ENCODE peak calls at places on chromosomes 1 and 21, in four cellular contexts. V is activated CD8-positive, alpha-beta T cell treated with anti-CD3 and anti-CD28 coated beads for 36 hours; F is sigmoid colon; T is activated CD4-positive, alpha-beta T cell treated with anti-CD3 and anti-CD28 coated beads for 24 hours. D is an unnamed sample.

GRCh38 chr1:30461640-30462039 is 261.7 kb downstream of the MATN1 start:
- DNase-seq in V (no peak), F (no peak), T (no peak), D (no peak)

GRCh38 chr1:12485231-12486172 is 132.5 kb downstream of the DHRS3 start:
- DNase-seq in V (no peak), F (no peak), T (no peak), D (no peak)

GRCh38 chr1:224199679-224200078 is 16.6 kb downstream of the DEGS1 start:
- DNase-seq in V (no peak), F (no peak), T (no peak), D (no peak)

GRCh38 chr1:114033219-114033706 is 54.0 kb downstream of the OLFML3 start:
- DNase-seq in V (peak), F (no peak), T (no peak), D (peak)

GRCh38 chr1:236156512-236157208 is 14.3 kb downstream of the GPR137B start:
- DNase-seq in V (peak), F (no peak), T (no peak), D (peak)

GRCh38 chr1:30336550-30337426 is 386.6 kb downstream of the MATN1 start:
- DNase-seq in V (no peak), F (no peak), T (no peak), D (no peak)

GRCh38 chr1:109883248-109883955 is 27.2 kb upstream of the CSF1 start:
- DNase-seq in V (no peak), F (peak), T (no peak), D (peak)

GRCh38 chr1:201252833-201253810 is 30.2 kb upstream of the PKP1 start:
- DNase-seq in V (no peak), F (no peak), T (no peak), D (no peak)

GRCh38 chr1:44819594-44820327 is 11.4 kb downstream of the BTBD19 start:
- DNase-seq in V (peak), F (peak), T (peak), D (peak)

GRCh38 chr1:35573198-35573775 is at the start of gene TFAP2E:
- DNase-seq in V (peak), F (no peak), T (no peak), D (no peak)

GRCh38 chr1:86703696-86704455 is 500 bp upstream of the SH3GLB1 start:
- DNase-seq in V (peak), F (peak), T (peak), D (no peak)

GRCh38 chr1:27009601-27010197 is 3.0 kb downstream of the TENT5B start:
- DNase-seq in V (no peak), F (peak), T (no peak), D (no peak)

GRCh38 chr1:54547601-54548388 is at the start of gene ACOT11:
- DNase-seq in V (no peak), F (peak), T (no peak), D (no peak)

GRCh38 chr1:234989479-234990327 is 138.9 kb downstream of the TOMM20 start:
- DNase-seq in V (peak), F (peak), T (no peak), D (no peak)

GRCh38 chr1:14334336-14335176 is 263.9 kb upstream of the KAZN start:
- DNase-seq in V (peak), F (no peak), T (peak), D (no peak)

GRCh38 chr1:201676061-201676644 is 137.2 kb downstream of the NAV1 start:
- DNase-seq in V (no peak), F (peak), T (no peak), D (peak)

GRCh38 chr1:114153621-114154145 is at the start of gene SYT6:
- DNase-seq in V (peak), F (no peak), T (no peak), D (no peak)

GRCh38 chr1:1020000-1020404 is at the start of gene AGRN:
- DNase-seq in V (peak), F (no peak), T (no peak), D (peak)

GRCh38 chr21:30620080-30620479 is 347 bp upstream of the KRTAP20-4 start:
- DNase-seq in V (no peak), F (no peak), T (no peak), D (no peak)

GRCh38 chr1:24966121-24966723 is 36.1 kb upstream of the RUNX3 start:
- DNase-seq in V (peak), F (no peak), T (no peak), D (no peak)

GRCh38 chr1:171334024-171334423 is 20.0 kb downstream of the FMO4 start:
- DNase-seq in V (no peak), F (no peak), T (no peak), D (no peak)

GRCh38 chr1:203188686-203189232 is 2.3 kb upstream of the CHI3L1 start:
- DNase-seq in V (no peak), F (peak), T (no peak), D (peak)

GRCh38 chr1:16143566-16144324 is 12.1 kb downstream of the EPHA2 start:
- DNase-seq in V (no peak), F (no peak), T (no peak), D (no peak)

GRCh38 chr1:52345252-52345651 is 20.8 kb downstream of the CC2D1B start:
- DNase-seq in V (no peak), F (no peak), T (no peak), D (no peak)